ENCODE peak calls at places on chromosomes 11 and 22, in four cellular contexts. One of them, this sample, is unnamed. For H3K9me3, the result is how much of the 10 kb centered on the place peaks cover.

GRCh38 chr11:69365567-69365966 is 71.6 kb downstream of the MYEOV start:
- DNase-seq in endothelial cell of umbilical vein: no peak
- DNase-seq in hepatocyte: no peak
- DNase-seq in colonic mucosa: no peak
- DNase-seq in this sample: no peak

GRCh38 chr11:57306941-57307598 is 17.7 kb downstream of the TNKS1BP1 start:
- DNase-seq in hepatocyte: no peak
- DNase-seq in endothelial cell of umbilical vein: no peak
- DNase-seq in colonic mucosa: no peak
- DNase-seq in this sample: no peak

GRCh38 chr22:37472418-37473006 is 13.7 kb downstream of the MFNG start:
- DNase-seq in colonic mucosa: peak
- DNase-seq in hepatocyte: peak
- DNase-seq in endothelial cell of umbilical vein: no peak
- DNase-seq in this sample: no peak

GRCh38 chr11:69572233-69572860 is 68.6 kb upstream of the CCND1 start:
- DNase-seq in endothelial cell of umbilical vein: no peak
- DNase-seq in colonic mucosa: no peak
- DNase-seq in hepatocyte: no peak
- DNase-seq in this sample: no peak

GRCh38 chr11:4090258-4090657 is 4.3 kb upstream of the RRM1 start:
- DNase-seq in endothelial cell of umbilical vein: no peak
- DNase-seq in colonic mucosa: no peak
- DNase-seq in hepatocyte: no peak
- DNase-seq in this sample: no peak

GRCh38 chr22:47335460-47335859 is 573.0 kb downstream of the TBC1D22A start:
- DNase-seq in colonic mucosa: no peak
- DNase-seq in endothelial cell of umbilical vein: no peak
- DNase-seq in hepatocyte: no peak
- DNase-seq in this sample: no peak

GRCh38 chr22:49585695-49586243 is 241.9 kb downstream of the BRD1 start:
- DNase-seq in endothelial cell of umbilical vein: no peak
- DNase-seq in colonic mucosa: no peak
- DNase-seq in hepatocyte: no peak
- DNase-seq in this sample: no peak

GRCh38 chr11:64858467-64859401 is 14.3 kb upstream of the CDC42BPG start:
- DNase-seq in hepatocyte: no peak
- DNase-seq in colonic mucosa: no peak
- DNase-seq in endothelial cell of umbilical vein: no peak
- DNase-seq in this sample: no peak

GRCh38 chr11:9787260-9787659 is 123.4 kb downstream of the SWAP70 start:
- DNase-seq in endothelial cell of umbilical vein: no peak
- DNase-seq in colonic mucosa: no peak
- DNase-seq in hepatocyte: no peak
- DNase-seq in this sample: no peak

GRCh38 chr11:1546536-1547466 is 25.3 kb downstream of the DUSP8 start:
- DNase-seq in colonic mucosa: peak
- DNase-seq in endothelial cell of umbilical vein: peak
- DNase-seq in hepatocyte: peak
- DNase-seq in this sample: no peak
- H3K27ac ChIP-seq in colonic mucosa: peak
- H3K27ac ChIP-seq in endothelial cell of umbilical vein: no peak
- H3K27ac ChIP-seq in hepatocyte: peak
- H3K27ac ChIP-seq in this sample: no peak

DNA sequence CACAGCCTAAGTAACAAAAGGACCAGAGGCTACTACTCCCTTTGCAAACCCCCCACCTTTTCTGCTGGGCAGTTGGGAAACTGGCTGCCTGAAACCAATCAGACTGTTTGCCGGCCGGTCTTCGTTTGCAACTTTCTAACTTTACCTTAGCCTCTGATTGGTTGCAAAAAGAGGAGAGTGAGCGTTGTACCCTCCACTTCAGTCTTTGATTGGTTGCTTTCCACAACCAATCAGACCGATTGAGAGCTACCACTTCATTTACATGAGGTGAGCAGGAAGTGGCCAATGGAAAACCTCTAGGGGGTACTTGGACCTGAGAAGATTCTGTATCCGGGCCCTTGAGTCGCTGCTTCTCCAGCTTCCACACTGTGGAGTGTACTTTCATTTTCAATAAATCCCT is 18.8 kb upstream of the CLNS1A start:
- DNase-seq in hepatocyte: no peak
- DNase-seq in colonic mucosa: no peak
- DNase-seq in endothelial cell of umbilical vein: no peak
- DNase-seq in this sample: no peak
- TF ChIP-seq CTCF in hepatocyte: no peak
- TF ChIP-seq CTCF in colonic mucosa: no peak
- TF ChIP-seq CTCF in endothelial cell of umbilical vein: no peak
- TF ChIP-seq CTCF in this sample: no peak

GRCh38 chr11:12028303-12028702 is 19.9 kb upstream of the DKK3 start:
- DNase-seq in endothelial cell of umbilical vein: no peak
- DNase-seq in colonic mucosa: no peak
- DNase-seq in hepatocyte: no peak
- DNase-seq in this sample: no peak
- H3K9me3 ChIP-seq in endothelial cell of umbilical vein: under half
- H3K9me3 ChIP-seq in colonic mucosa: under half
- H3K9me3 ChIP-seq in hepatocyte: under half
- H3K9me3 ChIP-seq in this sample: under half

GRCh38 chr11:134535029-134536025 is 123.3 kb upstream of the B3GAT1 start:
- DNase-seq in colonic mucosa: no peak
- DNase-seq in endothelial cell of umbilical vein: no peak
- DNase-seq in hepatocyte: no peak
- DNase-seq in this sample: no peak
- H3K27ac ChIP-seq in colonic mucosa: no peak
- H3K27ac ChIP-seq in endothelial cell of umbilical vein: no peak
- H3K27ac ChIP-seq in hepatocyte: no peak
- H3K27ac ChIP-seq in this sample: no peak

DNA sequence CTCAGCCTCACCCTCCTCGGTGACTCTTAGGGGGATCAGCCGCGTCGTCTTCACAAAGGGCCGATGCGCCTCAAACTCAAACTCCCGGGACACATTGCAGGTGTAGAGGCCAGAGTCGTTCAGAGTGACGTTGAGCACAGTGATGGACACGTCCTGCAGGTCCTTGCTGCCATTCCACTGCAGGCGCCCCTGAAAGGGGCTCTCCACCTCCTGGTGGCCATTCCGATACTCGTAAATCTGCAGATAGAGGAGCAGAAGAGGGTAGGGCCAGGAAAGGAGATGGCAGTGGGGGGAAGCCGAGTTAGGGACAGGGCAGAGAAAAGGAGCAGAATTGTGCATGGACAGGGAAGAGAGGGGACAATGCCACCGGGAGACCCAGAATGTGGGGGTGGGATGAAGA is 12.0 kb downstream of the SCN3B start:
- DNase-seq in hepatocyte: no peak
- DNase-seq in endothelial cell of umbilical vein: no peak
- DNase-seq in colonic mucosa: no peak
- DNase-seq in this sample: no peak
- TF ChIP-seq CTCF in hepatocyte: no peak
- TF ChIP-seq CTCF in endothelial cell of umbilical vein: no peak
- TF ChIP-seq CTCF in colonic mucosa: no peak
- TF ChIP-seq CTCF in this sample: no peak

GRCh38 chr22:12601870-12602779 is 2925.9 kb upstream of the OR11H1 start:
- DNase-seq in endothelial cell of umbilical vein: no peak
- DNase-seq in hepatocyte: peak
- DNase-seq in colonic mucosa: no peak
- DNase-seq in this sample: no peak
- H3K9me3 ChIP-seq in endothelial cell of umbilical vein: under half
- H3K9me3 ChIP-seq in hepatocyte: under half
- H3K9me3 ChIP-seq in colonic mucosa: under half
- H3K9me3 ChIP-seq in this sample: under half

This sample was measured in AG04450.